ENCODE peak calls at places on chromosome 6, in nine cellular contexts. B is T1000, T is fibroblast of lung, Q is anterior cingulate cortex, V is LoVo, H is GM20000, G is T-helper 2 cell, U is osteocyte, M is iPS-NIHi11. F is an unnamed sample.

GRCh38 chr6:93088675-93089575 is 330.4 kb downstream of the EPHA7 start:
- DNase-seq in T (peak), Q (no peak), H (no peak), V (no peak), B (no peak), U (no peak), M (no peak), G (no peak), F (no peak)

GRCh38 chr6:109336221-109336955 is 45.9 kb downstream of the CD164 start:
- DNase-seq in U (no peak), Q (no peak), G (no peak), T (peak), H (no peak), V (peak), B (no peak), M (no peak), F (no peak)

GRCh38 chr6:17352302-17352701 is 41.1 kb upstream of the CAP2 start:
- DNase-seq in U (no peak), V (no peak), H (no peak), Q (no peak), M (no peak), T (no peak), G (no peak), B (no peak), F (no peak)

GRCh38 chr6:49328051-49328450 is 135.0 kb downstream of the MMUT start:
- DNase-seq in H (no peak), U (no peak), B (no peak), V (no peak), Q (no peak), M (no peak), T (no peak), G (no peak), F (no peak)

GRCh38 chr6:70700922-70701876 is 33.5 kb downstream of the SMAP1 start:
- DNase-seq in T (no peak), U (no peak), H (no peak), V (no peak), Q (no peak), G (no peak), M (no peak), B (no peak), F (no peak)

GRCh38 chr6:133621751-133622150 is 267.2 kb upstream of the TCF21 start:
- DNase-seq in M (no peak), Q (no peak), T (peak), G (no peak), V (no peak), U (no peak), B (no peak), H (no peak), F (no peak)

GRCh38 chr6:38522322-38522721 is 117.4 kb downstream of the BTBD9 start:
- DNase-seq in T (peak), G (no peak), H (no peak), B (no peak), U (no peak), Q (no peak), V (no peak), M (no peak), F (no peak)

GRCh38 chr6:116424001-116424400 is 37.2 kb upstream of the CALHM6 start:
- DNase-seq in U (no peak), T (no peak), Q (no peak), G (no peak), B (no peak), V (no peak), H (no peak), M (no peak), F (no peak)

GRCh38 chr6:33123181-33123580 is 47.4 kb downstream of the HLA-DPB1 start:
- DNase-seq in M (no peak), Q (no peak), U (no peak), T (no peak), G (no peak), V (no peak), B (no peak), H (no peak), F (no peak)

GRCh38 chr6:2971420-2972218 is at the start of gene SERPINB6:
- DNase-seq in H (peak), U (peak), V (peak), G (peak), B (peak), M (peak), Q (peak), T (peak), F (peak)

GRCh38 chr6:29424168-29424567 is 9.4 kb downstream of the OR12D1 start:
- DNase-seq in V (no peak), H (no peak), B (no peak), M (no peak), U (no peak), T (no peak), G (no peak), Q (no peak), F (no peak)

GRCh38 chr6:147941143-147941542 is 401.5 kb upstream of the SASH1 start:
- DNase-seq in U (no peak), H (no peak), B (peak), V (no peak), Q (no peak), M (peak), G (no peak), T (no peak), F (no peak)

GRCh38 chr6:150922137-150922536 is 56.6 kb downstream of the MTHFD1L start:
- DNase-seq in U (peak), V (no peak), B (no peak), M (no peak), Q (no peak), T (no peak), G (no peak), H (no peak), F (no peak)

GRCh38 chr6:159998543-159998942 is 29.7 kb downstream of the IGF2R start:
- DNase-seq in U (no peak), V (no peak), M (no peak), G (no peak), H (no peak), Q (no peak), T (no peak), B (no peak), F (no peak)

GRCh38 chr6:157768304-157768703 is 54.7 kb upstream of the SNX9 start:
- DNase-seq in U (no peak), Q (no peak), G (no peak), B (no peak), V (no peak), T (no peak), M (no peak), H (no peak), F (no peak)

F was measured in activated B cell treated with CpG ODN at 0.5 μM for 24 hours.